ENCODE peak calls at places on chromosomes 7 and 10, in four cellular contexts. Z is DMS153, A is head of caudate nucleus, Q is nephron progenitor cell. D is an unnamed sample.

GRCh38 chr10:89830623-89831022 is 129.2 kb downstream of the KIF20B start:
- DNase-seq in Z (no peak), A (no peak), Q (no peak), D (no peak)

GRCh38 chr10:14586901-14587300 is 187.8 kb downstream of the FAM107B start:
- DNase-seq in Z (no peak), A (no peak), Q (no peak), D (peak)

GRCh38 chr10:101214446-101215396 is 14.5 kb downstream of the LBX1 start:
- DNase-seq in Z (peak), A (peak), Q (peak), D (no peak)

GRCh38 chr10:129041916-129042315 is 425.1 kb upstream of the MGMT start:
- DNase-seq in Z (no peak), A (no peak), Q (no peak), D (no peak)

GRCh38 chr10:60423920-60424319 is 34.2 kb upstream of the ANK3 start:
- DNase-seq in Z (no peak), A (no peak), Q (no peak), D (no peak)

GRCh38 chr10:71784679-71785272 is 11.5 kb upstream of the VSIR start:
- DNase-seq in Z (no peak), A (no peak), Q (no peak), D (no peak)

GRCh38 chr10:58400609-58401008 is 15.4 kb downstream of the TFAM start:
- DNase-seq in Z (no peak), A (no peak), Q (no peak), D (no peak)

GRCh38 chr7:100158229-100159098 is at the start of gene TRAPPC14:
- DNase-seq in Z (peak), A (peak), Q (peak), D (peak)

GRCh38 chr7:98329100-98329871 is 47.8 kb downstream of the BRI3 start:
- DNase-seq in Z (no peak), A (no peak), Q (no peak), D (no peak)

GRCh38 chr7:128940494-128941322 is 3.0 kb downstream of the IRF5 start:
- DNase-seq in Z (no peak), A (no peak), Q (no peak), D (no peak)

GRCh38 chr7:2520808-2521146 is 1.2 kb downstream of the LFNG start:
- DNase-seq in Z (no peak), A (no peak), Q (no peak), D (no peak)

GRCh38 chr10:71234017-71234894 is 21.9 kb downstream of the UNC5B start:
- DNase-seq in Z (no peak), A (no peak), Q (no peak), D (no peak)

GRCh38 chr10:43186150-43186549 is 47.9 kb downstream of the CSGALNACT2 start:
- DNase-seq in Z (no peak), A (no peak), Q (no peak), D (no peak)

GRCh38 chr7:39741942-39742623 is 118.7 kb downstream of the RALA start:
- DNase-seq in Z (peak), A (no peak), Q (peak), D (peak)

GRCh38 chr10:130254168-130255061 is 118.2 kb downstream of the GLRX3 start:
- DNase-seq in Z (no peak), A (peak), Q (no peak), D (no peak)

GRCh38 chr10:124495725-124496124 is 34.1 kb downstream of the LHPP start:
- DNase-seq in Z (no peak), A (no peak), Q (no peak), D (no peak)

GRCh38 chr10:62454696-62455451 is 80.7 kb downstream of the ZNF365 start:
- DNase-seq in Z (no peak), A (no peak), Q (no peak), D (no peak)

GRCh38 chr10:104824378-104825006 is 183.4 kb downstream of the SORCS3 start:
- DNase-seq in Z (no peak), A (no peak), Q (peak), D (no peak)

GRCh38 chr10:103792547-103792946 is 62.8 kb downstream of the SH3PXD2A start:
- DNase-seq in Z (peak), A (no peak), Q (no peak), D (no peak)

GRCh38 chr10:124063736-124064135 is 29.7 kb downstream of the CHST15 start:
- DNase-seq in Z (peak), A (no peak), Q (no peak), D (no peak)

GRCh38 chr7:113622796-113623195 is 296.0 kb downstream of the PPP1R3A start:
- DNase-seq in Z (no peak), A (no peak), Q (no peak), D (no peak)

D was measured in NCI-H2029.